ENCODE peak calls at places on chromosomes 12 and 14, in five cellular contexts. X is activated naive CD8-positive, alpha-beta T cell treated with anti-CD3 and anti-CD28 coated beads, Interleukin-2, amount 50 U/mL, for 24 hours; V is tibial artery; R is esophagus squamous epithelium; J is AG08395. D is an unnamed sample.
A peak's percentile ranks its signal among the peaks of the same experiment; 100 is the strongest.

GRCh38 chr12:11578461-11578993 is 70.9 kb upstream of the ETV6 start:
- DNase-seq in X (no peak), V (no peak), R (no peak), J (no peak), D (no peak)

GRCh38 chr12:98758331-98758730 is 113.2 kb downstream of the APAF1 start:
- DNase-seq in X (no peak), V (peak; percentile 43), R (no peak), J (peak; percentile 78), D (no peak)

GRCh38 chr12:81332054-81332453 is 254.2 kb downstream of the ACSS3 start:
- DNase-seq in X (no peak), V (no peak), R (no peak), J (no peak), D (no peak)

GRCh38 chr12:71045781-71046180 is 112.0 kb downstream of the TSPAN8 start:
- DNase-seq in X (no peak), V (no peak), R (no peak), J (peak; percentile 9), D (no peak)

GRCh38 chr14:91177073-91177796 is 63.4 kb downstream of the DGLUCY start:
- DNase-seq in X (peak; percentile 55), V (peak; percentile 41), R (no peak), J (peak; percentile 76), D (peak; percentile 42)

GRCh38 chr12:85947286-85947685 is 73.2 kb downstream of the NTS start:
- DNase-seq in X (no peak), V (no peak), R (no peak), J (no peak), D (no peak)

GRCh38 chr12:68641138-68641537 is 30.4 kb downstream of the RAP1B start:
- DNase-seq in X (peak; percentile 41), V (no peak), R (no peak), J (no peak), D (no peak)

GRCh38 chr14:72715215-72715909 is 178.5 kb downstream of the DPF3 start:
- DNase-seq in X (peak; percentile 6), V (no peak), R (no peak), J (no peak), D (no peak)

GRCh38 chr12:80161612-80162011 is 62.3 kb downstream of the OTOGL start:
- DNase-seq in X (no peak), V (no peak), R (no peak), J (no peak), D (no peak)